ENCODE peak calls at places on chromosomes 11 and 22, in six cellular contexts. One of them, this sample, is unnamed.

GRCh38 chr11:15587059-15587458 is 472.3 kb downstream of the INSC start:
- DNase-seq in HepG2: no peak
- DNase-seq in H1: no peak
- DNase-seq in K562: no peak
- DNase-seq in GM12878: no peak
- DNase-seq in GM12891: no peak
- DNase-seq in this sample: no peak

GRCh38 chr11:1746516-1746931 is 3.9 kb downstream of the IFITM10 start:
- DNase-seq in K562: no peak
- DNase-seq in GM12891: no peak
- DNase-seq in HepG2: no peak
- DNase-seq in GM12878: no peak
- DNase-seq in H1: no peak
- DNase-seq in this sample: peak; percentile 25

GRCh38 chr11:73257342-73258103 is 14.6 kb upstream of the P2RY6 start:
- DNase-seq in HepG2: peak; percentile 39
- DNase-seq in GM12878: no peak
- DNase-seq in H1: no peak
- DNase-seq in GM12891: no peak
- DNase-seq in K562: no peak
- DNase-seq in this sample: no peak

GRCh38 chr11:76230392-76230791 is 24.1 kb upstream of the WNT11 start:
- DNase-seq in H1: no peak
- DNase-seq in GM12891: no peak
- DNase-seq in K562: no peak
- DNase-seq in GM12878: no peak
- DNase-seq in HepG2: no peak
- DNase-seq in this sample: no peak

GRCh38 chr11:65655570-65656332 is 7.0 kb downstream of the RELA start:
- DNase-seq in HepG2: no peak
- DNase-seq in H1: no peak
- DNase-seq in GM12891: no peak
- DNase-seq in GM12878: no peak
- DNase-seq in K562: no peak
- DNase-seq in this sample: peak; percentile 0

GRCh38 chr11:16153951-16154350 is 202.4 kb downstream of the SOX6 start:
- DNase-seq in HepG2: no peak
- DNase-seq in K562: no peak
- DNase-seq in GM12878: no peak
- DNase-seq in H1: no peak
- DNase-seq in GM12891: no peak
- DNase-seq in this sample: no peak

GRCh38 chr11:1253103-1253485 is 30.2 kb downstream of the MUC5B start:
- DNase-seq in HepG2: no peak
- DNase-seq in K562: no peak
- DNase-seq in GM12878: no peak
- DNase-seq in GM12891: no peak
- DNase-seq in H1: no peak
- DNase-seq in this sample: no peak

GRCh38 chr22:30371321-30371720 is 14.5 kb downstream of the CCDC157 start:
- DNase-seq in K562: no peak
- DNase-seq in GM12878: no peak
- DNase-seq in HepG2: no peak
- DNase-seq in GM12891: no peak
- DNase-seq in H1: no peak
- DNase-seq in this sample: no peak

GRCh38 chr11:17923213-17923612 is 89.6 kb downstream of the SERGEF start:
- DNase-seq in K562: no peak
- DNase-seq in GM12891: no peak
- DNase-seq in HepG2: no peak
- DNase-seq in H1: no peak
- DNase-seq in GM12878: no peak
- DNase-seq in this sample: no peak
- TF ChIP-seq TAF1 in K562: no peak
- TF ChIP-seq TAF1 in GM12891: no peak
- TF ChIP-seq TAF1 in HepG2: no peak
- TF ChIP-seq TAF1 in H1: no peak
- TF ChIP-seq TAF1 in GM12878: no peak
- TF ChIP-seq TAF1 in this sample: no peak

DNA sequence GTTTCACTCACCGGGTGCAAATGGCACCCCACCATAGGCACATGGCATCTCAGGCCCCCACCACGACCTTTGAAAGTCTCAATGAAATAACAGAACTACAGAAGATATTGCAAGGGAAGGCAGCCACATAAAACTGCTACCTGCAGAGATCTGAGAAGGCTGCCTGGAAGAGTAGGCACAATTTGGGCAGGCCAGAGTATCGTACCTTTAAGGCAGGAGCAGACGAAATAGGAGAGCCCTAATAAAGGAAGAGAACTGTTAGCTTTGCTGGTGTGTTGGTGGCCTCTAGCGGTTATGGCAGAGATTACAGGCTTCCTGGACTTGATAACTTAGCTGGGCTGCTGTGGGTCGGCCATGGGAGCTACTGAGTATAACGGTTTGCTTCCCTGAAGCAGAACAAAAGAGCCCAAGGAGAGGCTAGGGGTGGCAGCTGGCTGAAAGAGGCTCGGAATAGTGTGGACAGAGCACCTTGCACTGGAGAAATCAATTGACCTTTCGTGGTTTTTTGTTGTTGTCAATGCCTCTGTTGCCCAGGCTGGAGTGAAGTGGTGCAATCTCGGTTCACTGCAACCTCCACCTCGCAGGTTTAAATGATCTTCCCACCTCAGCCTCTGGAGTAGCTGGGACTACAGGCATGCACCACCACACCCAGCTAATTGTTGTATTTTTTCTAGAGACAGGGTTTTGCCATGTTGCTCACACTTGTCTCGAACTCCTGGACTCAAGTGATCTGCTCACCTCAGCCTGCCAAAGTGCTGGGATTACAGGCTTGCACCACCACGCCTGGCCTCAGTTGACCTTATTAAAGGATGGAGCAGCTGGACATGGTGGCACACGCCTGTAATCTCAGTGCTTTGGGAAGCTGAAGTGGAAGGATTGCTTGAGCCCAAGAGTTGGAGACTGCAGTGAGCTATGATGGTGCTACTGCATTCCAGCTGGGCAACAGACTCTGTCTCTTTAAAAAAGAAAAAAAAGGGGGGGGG is 4.8 kb downstream of the SDF2L1 start:
- DNase-seq in GM12891: peak; percentile 51
- DNase-seq in H1: peak; percentile 82
- DNase-seq in K562: peak; percentile 99
- DNase-seq in HepG2: peak; percentile 71
- DNase-seq in GM12878: peak; percentile 52
- DNase-seq in this sample: no peak
- TF ChIP-seq POLR2A in GM12891: no peak
- TF ChIP-seq POLR2A in H1: no peak
- TF ChIP-seq POLR2A in K562: no peak
- TF ChIP-seq POLR2A in HepG2: peak; percentile 9
- TF ChIP-seq POLR2A in GM12878: no peak
- TF ChIP-seq POLR2A in this sample: no peak

DNA sequence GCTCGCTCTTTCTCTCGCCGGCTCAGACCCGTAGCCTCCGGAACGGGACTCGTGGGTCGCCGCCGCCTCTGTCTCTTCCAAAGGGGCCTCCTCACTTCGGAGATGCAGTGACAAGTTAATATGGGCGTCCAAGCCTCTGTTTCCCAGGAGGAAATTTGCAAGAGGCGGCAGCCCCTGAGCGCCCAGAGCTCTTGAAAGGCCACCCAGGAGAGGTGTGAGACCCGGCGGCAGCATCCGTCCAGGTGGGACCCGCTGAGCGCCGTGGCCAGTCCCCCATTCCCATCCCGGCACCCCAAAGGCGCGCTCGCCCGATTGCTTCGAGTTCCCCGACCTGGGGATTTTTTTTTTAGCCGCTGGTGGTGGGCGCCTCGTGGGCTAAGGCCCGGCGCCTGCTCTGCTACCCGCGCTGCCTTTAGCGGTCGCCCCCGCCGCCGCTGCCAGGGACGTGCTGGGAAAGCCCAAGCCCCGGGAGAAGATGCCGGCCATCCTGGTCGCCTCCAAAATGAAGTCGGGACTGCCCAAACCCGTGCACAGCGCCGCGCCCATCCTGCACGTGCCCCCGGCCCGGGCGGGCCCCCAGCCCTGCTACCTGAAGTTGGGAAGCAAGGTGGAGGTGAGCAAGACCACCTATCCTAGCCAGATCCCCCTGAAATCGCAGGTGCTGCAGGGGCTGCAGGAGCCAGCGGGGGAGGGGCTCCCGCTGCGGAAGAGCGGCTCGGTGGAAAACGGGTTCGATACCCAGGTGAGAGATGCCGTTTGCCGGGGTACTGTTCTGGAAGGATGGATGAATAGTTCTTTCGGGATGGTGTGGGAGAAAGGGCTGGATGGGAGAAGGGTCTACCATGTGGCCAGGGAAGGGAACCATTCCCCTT is 820 bp downstream of the NAV2 start:
- DNase-seq in GM12878: no peak
- DNase-seq in K562: no peak
- DNase-seq in HepG2: no peak
- DNase-seq in GM12891: no peak
- DNase-seq in H1: peak; percentile 79
- DNase-seq in this sample: peak; percentile 13
- TF ChIP-seq TAF1 in GM12878: no peak
- TF ChIP-seq TAF1 in K562: no peak
- TF ChIP-seq TAF1 in HepG2: no peak
- TF ChIP-seq TAF1 in GM12891: no peak
- TF ChIP-seq TAF1 in H1: no peak
- TF ChIP-seq TAF1 in this sample: no peak

GRCh38 chr22:43088979-43089717 is at the start of gene TTLL1:
- DNase-seq in HepG2: peak; percentile 82
- DNase-seq in GM12878: peak; percentile 27
- DNase-seq in GM12891: peak; percentile 95
- DNase-seq in H1: peak; percentile 95
- DNase-seq in K562: peak; percentile 91
- DNase-seq in this sample: peak; percentile 97
- TF ChIP-seq POLR2A in HepG2: peak; percentile 37
- TF ChIP-seq POLR2A in GM12878: peak; percentile 84
- TF ChIP-seq POLR2A in GM12891: peak; percentile 40
- TF ChIP-seq POLR2A in H1: peak; percentile 62
- TF ChIP-seq POLR2A in K562: peak; percentile 53
- TF ChIP-seq POLR2A in this sample: peak; percentile 51

GRCh38 chr22:50118557-50119168 is 28.9 kb downstream of the MOV10L1 start:
- DNase-seq in K562: peak; percentile 95
- DNase-seq in GM12891: no peak
- DNase-seq in GM12878: no peak
- DNase-seq in HepG2: peak; percentile 10
- DNase-seq in H1: no peak
- DNase-seq in this sample: no peak
- TF ChIP-seq TAF1 in K562: peak; percentile 51
- TF ChIP-seq TAF1 in GM12891: no peak
- TF ChIP-seq TAF1 in GM12878: no peak
- TF ChIP-seq TAF1 in HepG2: no peak
- TF ChIP-seq TAF1 in H1: no peak
- TF ChIP-seq TAF1 in this sample: no peak

GRCh38 chr11:62805044-62805892 is at the start of gene NXF1:
- DNase-seq in GM12878: peak; percentile 80
- DNase-seq in HepG2: peak; percentile 85
- DNase-seq in GM12891: peak; percentile 92
- DNase-seq in H1: peak; percentile 100
- DNase-seq in K562: peak; percentile 97
- DNase-seq in this sample: peak; percentile 89
- TF ChIP-seq POLR2A in GM12878: peak; percentile 100
- TF ChIP-seq POLR2A in HepG2: peak; percentile 100
- TF ChIP-seq POLR2A in GM12891: peak; percentile 100
- TF ChIP-seq POLR2A in H1: peak; percentile 100
- TF ChIP-seq POLR2A in K562: peak; percentile 100
- TF ChIP-seq POLR2A in this sample: peak; percentile 100